ENCODE peak calls at places on chromosomes 2 and 18, in five cellular contexts. J is GM12878, B is fibroblast of lung, L is lung, Y is IMR-90. F is an unnamed sample.

GRCh38 chr2:236610991-236611821 is 41.6 kb downstream of the ACKR3 start:
- DNase-seq in J (no peak), B (no peak), L (no peak), Y (peak; percentile 10), F (no peak)

GRCh38 chr2:202717598-202718310 is 83.0 kb downstream of the FAM117B start:
- DNase-seq in J (no peak), B (no peak), L (no peak), Y (no peak), F (no peak)

GRCh38 chr2:219269362-219270054 is 9.7 kb upstream of the DNAJB2 start:
- DNase-seq in J (no peak), B (no peak), L (peak; percentile 62), Y (no peak), F (no peak)

GRCh38 chr2:152176113-152176714 is 651 bp upstream of the STAM2 start:
- DNase-seq in J (no peak), B (no peak), L (no peak), Y (peak; percentile 38), F (no peak)

GRCh38 chr18:58975296-58975695 is 110.6 kb downstream of the ZNF532 start:
- DNase-seq in J (no peak), B (no peak), L (no peak), Y (no peak), F (no peak)

GRCh38 chr2:159456500-159457426 is 159.6 kb downstream of the BAZ2B start:
- DNase-seq in J (no peak), B (no peak), L (no peak), Y (peak; percentile 12), F (no peak)

GRCh38 chr2:121329786-121330185 is 44.8 kb upstream of the TFCP2L1 start:
- DNase-seq in J (no peak), B (no peak), L (no peak), Y (no peak), F (no peak)

GRCh38 chr2:167100526-167100925 is 212.2 kb downstream of the XIRP2 start:
- DNase-seq in J (no peak), B (no peak), L (no peak), Y (peak; percentile 40), F (no peak)

GRCh38 chr2:8515864-8516533 is 165.9 kb upstream of the ID2 start:
- DNase-seq in J (peak; percentile 76), B (no peak), L (no peak), Y (no peak), F (no peak)

GRCh38 chr2:228535396-228535795 is 353.9 kb upstream of the SPHKAP start:
- DNase-seq in J (no peak), B (no peak), L (no peak), Y (no peak), F (no peak)

GRCh38 chr18:11387880-11388279 is 221.5 kb upstream of the SLC35G4 start:
- DNase-seq in J (no peak), B (peak; percentile 58), L (peak; percentile 41), Y (peak; percentile 47), F (peak; percentile 54)

GRCh38 chr2:24985406-24985805 is 13.7 kb upstream of the DNAJC27 start:
- DNase-seq in J (no peak), B (no peak), L (no peak), Y (no peak), F (no peak)

GRCh38 chr18:62713651-62714247 is 1.6 kb upstream of the PHLPP1 start:
- DNase-seq in J (no peak), B (no peak), L (no peak), Y (peak; percentile 40), F (no peak)

GRCh38 chr18:44973282-44973681 is 292.6 kb downstream of the SETBP1 start:
- DNase-seq in J (no peak), B (peak; percentile 36), L (no peak), Y (no peak), F (no peak)

GRCh38 chr18:44967599-44967998 is 286.9 kb downstream of the SETBP1 start:
- DNase-seq in J (no peak), B (no peak), L (no peak), Y (no peak), F (no peak)

GRCh38 chr18:44974174-44974573 is 293.5 kb downstream of the SETBP1 start:
- DNase-seq in J (no peak), B (no peak), L (no peak), Y (no peak), F (no peak)

GRCh38 chr18:44968336-44968735 is 287.6 kb downstream of the SETBP1 start:
- DNase-seq in J (no peak), B (no peak), L (no peak), Y (no peak), F (no peak)

DNA sequence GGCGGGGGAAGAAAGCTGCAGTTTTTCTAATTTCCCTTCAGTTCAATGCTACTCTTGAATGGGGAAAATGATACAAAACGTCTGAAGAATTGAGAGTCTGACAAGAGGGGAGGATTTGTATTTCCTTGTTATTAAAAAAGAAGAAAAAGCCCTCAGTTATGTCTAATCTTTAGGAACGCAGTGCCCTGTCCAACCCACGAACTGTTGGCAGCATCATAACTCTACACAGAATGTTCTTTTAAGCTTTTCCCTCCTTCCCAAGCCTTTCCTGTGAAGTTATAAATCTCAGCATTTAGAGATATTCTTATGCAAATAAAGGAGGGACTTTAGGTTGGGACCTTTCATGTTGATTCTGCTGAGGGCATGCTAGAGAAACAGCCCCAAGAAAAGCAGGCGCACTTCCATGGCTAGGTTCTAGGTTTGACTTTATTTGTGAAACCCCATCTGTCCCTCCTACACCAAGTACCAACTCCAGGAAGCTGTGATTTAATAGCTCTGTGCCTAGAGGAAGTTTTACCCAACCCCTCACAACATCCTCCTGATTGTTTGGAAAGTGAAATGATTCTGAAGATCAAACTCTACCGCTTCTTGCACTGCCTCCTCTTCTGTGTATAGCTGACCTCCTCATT is 288.6 kb downstream of the SETBP1 start:
- DNase-seq in J (no peak), B (no peak), L (no peak), Y (no peak), F (no peak)
- H3K27ac ChIP-seq in J (no peak overlapping the region), B (no peak overlapping the region), L (no peak overlapping the region), Y (no peak overlapping the region), F (no peak overlapping the region)

DNA sequence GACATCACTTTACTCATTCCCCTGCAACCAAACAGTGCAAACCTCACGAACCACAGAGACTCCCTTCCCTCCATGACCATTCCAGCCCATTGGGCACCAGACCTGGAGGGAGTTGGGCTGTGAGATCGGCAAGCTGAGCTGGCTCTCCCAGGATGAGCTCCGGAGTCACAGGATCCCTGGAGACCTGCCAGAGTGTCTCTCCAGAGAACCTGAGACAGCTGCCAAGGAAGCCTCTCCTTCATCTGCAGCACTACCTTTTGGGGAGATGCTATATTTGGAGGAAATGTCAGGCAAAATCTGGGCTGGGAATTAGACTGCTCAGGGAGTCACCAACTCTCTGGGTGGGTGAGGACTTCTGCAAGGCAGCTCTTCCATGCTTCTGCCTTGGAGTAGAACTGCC is 417.4 kb downstream of the TNS1 start:
- DNase-seq in J (no peak), B (no peak), L (no peak), Y (no peak), F (peak; percentile 24)
- H3K27ac ChIP-seq in J (no peak overlapping the region), B (no peak overlapping the region), L (no peak overlapping the region), Y (no peak overlapping the region), F (no peak overlapping the region)

GRCh38 chr18:9069482-9070059 is 32.9 kb upstream of the NDUFV2 start:
- DNase-seq in J (peak; percentile 66), B (no peak), L (no peak), Y (no peak), F (no peak)
- H3K27ac ChIP-seq in J (peak overlapping the region; percentile 96), B (no peak overlapping the region), L (no peak overlapping the region), Y (no peak overlapping the region), F (no peak overlapping the region)

GRCh38 chr2:156445311-156446218 is 9.4 kb downstream of the GPD2 start:
- DNase-seq in J (no peak), B (peak; percentile 79), L (no peak), Y (peak; percentile 90), F (no peak)
- H3K27ac ChIP-seq in J (peak overlapping the region; percentile 45), B (peak overlapping the region; percentile 54), L (no peak overlapping the region), Y (peak overlapping the region; percentile 62), F (peak overlapping the region; percentile 52)

GRCh38 chr2:99863236-99863913 is 279.0 kb downstream of the AFF3 start:
- DNase-seq in J (no peak), B (peak; percentile 28), L (no peak), Y (peak; percentile 52), F (no peak)

GRCh38 chr2:99863914-99864273 is 278.5 kb downstream of the AFF3 start:
- DNase-seq in J (no peak), B (no peak), L (no peak), Y (peak; percentile 28), F (no peak)

GRCh38 chr2:99861376-99861760 is 281.0 kb downstream of the AFF3 start:
- DNase-seq in J (no peak), B (no peak), L (no peak), Y (peak; percentile 66), F (no peak)

GRCh38 chr2:99860720-99861375 is 281.5 kb downstream of the AFF3 start:
- DNase-seq in J (no peak), B (no peak), L (no peak), Y (peak; percentile 36), F (no peak)

GRCh38 chr2:99862566-99862965 is 279.8 kb downstream of the AFF3 start:
- DNase-seq in J (no peak), B (no peak), L (no peak), Y (no peak), F (no peak)
- H3K27ac ChIP-seq in J (no peak overlapping the region), B (no peak overlapping the region), L (no peak overlapping the region), Y (peak overlapping the region; percentile 54), F (no peak overlapping the region)

GRCh38 chr2:234955971-234956509 is 4.2 kb downstream of the SH3BP4 start:
- DNase-seq in J (no peak), B (no peak), L (no peak), Y (no peak), F (no peak)

GRCh38 chr2:234952270-234953115 is 676 bp downstream of the SH3BP4 start:
- DNase-seq in J (no peak), B (no peak), L (no peak), Y (no peak), F (no peak)

GRCh38 chr2:234955091-234955511 is 3.3 kb downstream of the SH3BP4 start:
- DNase-seq in J (no peak), B (no peak), L (no peak), Y (no peak), F (no peak)

GRCh38 chr2:234953116-234954031 is 1.6 kb downstream of the SH3BP4 start:
- DNase-seq in J (no peak), B (no peak), L (no peak), Y (no peak), F (no peak)

DNA sequence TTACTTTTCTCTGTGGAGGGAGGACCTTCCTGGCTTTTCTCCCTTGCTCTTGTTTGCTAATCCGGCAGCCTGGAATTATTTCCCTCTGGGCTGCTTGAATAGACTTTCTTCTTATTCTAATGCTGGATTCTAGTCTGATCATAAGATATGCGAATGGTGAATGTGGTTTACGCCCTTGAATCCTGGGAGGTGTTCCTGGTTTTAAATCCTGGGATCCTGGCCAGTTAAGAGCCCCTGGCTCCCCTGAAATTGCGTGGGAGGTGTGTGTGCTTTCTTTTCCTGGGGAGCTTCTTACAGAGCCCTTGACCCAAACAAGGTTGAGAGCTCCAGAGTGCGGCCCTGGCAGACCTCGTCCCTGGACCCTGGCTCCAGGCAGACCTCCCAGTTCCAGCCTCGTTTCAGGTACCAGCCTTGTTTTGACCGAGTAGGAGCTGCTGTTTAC is 2.8 kb downstream of the SH3BP4 start:
- DNase-seq in J (no peak), B (no peak), L (no peak), Y (peak; percentile 64), F (no peak)
- H3K27ac ChIP-seq in J (no peak overlapping the region), B (peak overlapping the region; percentile 94), L (no peak overlapping the region), Y (peak overlapping the region; percentile 96), F (peak overlapping the region; percentile 69)